ENCODE peak calls at places on chromosomes 5 and 9, in six cellular contexts. R is GM12892, P is K562, W is H1, G is HepG2, J is GM12878. C is an unnamed sample.

GRCh38 chr5:4837489-4838058 is 302.6 kb upstream of the ADAMTS16 start:
- DNase-seq in R (no peak), P (no peak), W (no peak), G (no peak), J (no peak), C (no peak)

GRCh38 chr5:138240690-138241385 is 27.7 kb upstream of the CDC23 start:
- DNase-seq in R (no peak), P (no peak), W (no peak), G (no peak), J (no peak), C (no peak)

GRCh38 chr5:38466444-38467189 is 89.8 kb downstream of the LIFR start:
- DNase-seq in R (no peak), P (peak), W (no peak), G (no peak), J (no peak), C (no peak)

GRCh38 chr9:69174645-69175487 is 789 bp downstream of the TJP2 start:
- DNase-seq in R (peak), P (no peak), W (no peak), G (peak), J (peak), C (peak)

GRCh38 chr5:80408475-80408875 is 611 bp downstream of the ZFYVE16 start:
- DNase-seq in R (no peak), P (peak), W (no peak), G (peak), J (no peak), C (peak)

GRCh38 chr9:487429-487828 is 272.8 kb downstream of the DOCK8 start:
- DNase-seq in R (no peak), P (no peak), W (no peak), G (no peak), J (no peak), C (no peak)

GRCh38 chr5:55568629-55569512 is 34.1 kb upstream of the PLPP1 start:
- DNase-seq in R (no peak), P (no peak), W (no peak), G (no peak), J (no peak), C (no peak)

GRCh38 chr5:181053760-181054122 is 13.7 kb downstream of the BTNL9 start:
- DNase-seq in R (no peak), P (no peak), W (no peak), G (no peak), J (no peak), C (no peak)

GRCh38 chr5:64509798-64510197 is 4.0 kb downstream of the RGS7BP start:
- DNase-seq in R (no peak), P (no peak), W (no peak), G (no peak), J (no peak), C (no peak)

GRCh38 chr5:151020304-151021031 is at the start of gene GPX3:
- DNase-seq in R (peak), P (no peak), W (peak), G (peak), J (no peak), C (peak)

GRCh38 chr5:96993760-96994159 is 57.9 kb downstream of the LNPEP start:
- DNase-seq in R (no peak), P (no peak), W (no peak), G (no peak), J (no peak), C (no peak)

GRCh38 chr9:104143554-104143919 is 49.4 kb downstream of the SMC2 start:
- DNase-seq in R (no peak), P (no peak), W (no peak), G (no peak), J (no peak), C (no peak)

GRCh38 chr9:135015986-135016640 is 71.4 kb upstream of the OLFM1 start:
- DNase-seq in R (no peak), P (no peak), W (no peak), G (no peak), J (no peak), C (no peak)

GRCh38 chr5:180632768-180633167 is 16.6 kb downstream of the FLT4 start:
- DNase-seq in R (no peak), P (no peak), W (no peak), G (no peak), J (no peak), C (no peak)

GRCh38 chr9:5418481-5418880 is 19.2 kb downstream of the PLGRKT start:
- DNase-seq in R (no peak), P (no peak), W (no peak), G (no peak), J (no peak), C (no peak)

DNA sequence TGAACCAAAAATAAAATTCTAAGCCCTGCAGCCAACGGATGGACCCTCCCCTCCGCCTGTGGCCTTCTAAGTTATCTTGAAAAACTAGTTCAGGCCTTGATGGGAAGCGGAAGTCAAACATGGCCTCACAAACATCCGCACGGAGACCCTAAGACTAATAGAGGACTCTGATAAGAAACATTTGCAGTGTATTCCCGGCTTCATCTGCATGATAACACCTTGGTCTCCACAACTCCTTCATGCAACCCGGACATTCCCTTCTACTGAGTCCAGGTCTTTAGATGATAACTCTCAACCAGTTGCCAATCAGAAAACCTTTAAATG is 770 bp upstream of the DAP start:
- DNase-seq in R (no peak), P (no peak), W (no peak), G (no peak), J (no peak), C (no peak)
- TF ChIP-seq POLR2A in R (no peak), P (no peak), W (no peak), G (no peak), J (no peak), C (peak)

GRCh38 chr9:122816163-122816867 is 12.1 kb downstream of the PDCL start:
- DNase-seq in R (no peak), P (no peak), W (no peak), G (no peak), J (no peak), C (no peak)

GRCh38 chr9:122812736-122813135 is 12.8 kb downstream of the OR1K1 start:
- DNase-seq in R (no peak), P (no peak), W (no peak), G (no peak), J (no peak), C (no peak)

GRCh38 chr9:122815544-122815943 is 12.8 kb downstream of the PDCL start:
- DNase-seq in R (no peak), P (no peak), W (no peak), G (no peak), J (no peak), C (no peak)

GRCh38 chr9:122810306-122810946 is 10.5 kb downstream of the OR1K1 start:
- DNase-seq in R (peak), P (peak), W (peak), G (peak), J (peak), C (peak)

GRCh38 chr9:122814545-122814944 is 13.8 kb downstream of the PDCL start:
- DNase-seq in R (no peak), P (no peak), W (no peak), G (no peak), J (no peak), C (no peak)
- TF ChIP-seq TAF1 in R (no peak), P (no peak), W (no peak), G (no peak), J (no peak), C (no peak)

GRCh38 chr5:145683426-145683825 is 151.7 kb downstream of the PRELID2 start:
- DNase-seq in R (no peak), P (no peak), W (no peak), G (no peak), J (no peak), C (no peak)

GRCh38 chr5:145685417-145685816 is 149.7 kb downstream of the PRELID2 start:
- DNase-seq in R (no peak), P (no peak), W (no peak), G (no peak), J (no peak), C (no peak)

GRCh38 chr5:145682197-145682895 is 152.8 kb downstream of the PRELID2 start:
- DNase-seq in R (no peak), P (no peak), W (no peak), G (no peak), J (no peak), C (no peak)

GRCh38 chr5:145689235-145689634 is 145.9 kb downstream of the PRELID2 start:
- DNase-seq in R (no peak), P (no peak), W (no peak), G (no peak), J (peak), C (no peak)

GRCh38 chr5:145687943-145688342 is 147.2 kb downstream of the PRELID2 start:
- DNase-seq in R (no peak), P (no peak), W (no peak), G (no peak), J (no peak), C (no peak)
- TF ChIP-seq POLR2A in R (no peak), P (no peak), W (no peak), G (no peak), J (no peak), C (no peak)

GRCh38 chr9:87614402-87614801 is 111.5 kb upstream of the CTSL start:
- DNase-seq in R (no peak), P (no peak), W (no peak), G (no peak), J (no peak), C (no peak)
- TF ChIP-seq TAF1 in R (no peak), P (no peak), W (no peak), G (no peak), J (no peak), C (no peak)

DNA sequence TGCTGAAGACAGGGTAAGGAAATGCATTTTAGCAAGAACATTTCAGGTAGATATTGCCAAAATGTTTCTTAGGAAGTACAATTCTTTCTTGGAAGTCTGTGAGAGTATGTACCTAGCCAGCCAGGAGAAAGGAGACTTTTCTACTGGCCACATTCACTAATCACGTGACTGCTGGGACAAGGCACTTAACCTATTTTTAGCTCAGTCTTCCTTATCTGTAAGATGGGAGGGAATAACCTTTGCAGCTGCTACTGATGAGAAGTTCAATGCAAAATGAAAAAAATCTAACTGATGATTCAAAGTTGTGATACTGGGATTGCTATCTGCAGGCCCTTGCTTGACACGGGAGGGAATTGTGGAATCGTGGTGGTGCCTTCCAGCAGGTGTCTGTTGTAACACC is 42.6 kb upstream of the SLC28A3 start:
- DNase-seq in R (no peak), P (no peak), W (no peak), G (no peak), J (no peak), C (no peak)
- TF ChIP-seq POLR2A in R (no peak), P (no peak), W (no peak), G (no peak), J (no peak), C (no peak)

GRCh38 chr5:34833090-34833489 is 5.9 kb upstream of the TTC23L start:
- DNase-seq in R (no peak), P (no peak), W (no peak), G (no peak), J (no peak), C (no peak)

GRCh38 chr5:34833991-34834793 is 4.8 kb upstream of the TTC23L start:
- DNase-seq in R (no peak), P (no peak), W (no peak), G (no peak), J (no peak), C (no peak)

GRCh38 chr5:34831328-34831727 is 7.6 kb upstream of the TTC23L start:
- DNase-seq in R (no peak), P (no peak), W (no peak), G (no peak), J (no peak), C (no peak)

GRCh38 chr5:34834794-34835089 is 4.2 kb upstream of the TTC23L start:
- DNase-seq in R (no peak), P (no peak), W (no peak), G (no peak), J (no peak), C (no peak)

DNA sequence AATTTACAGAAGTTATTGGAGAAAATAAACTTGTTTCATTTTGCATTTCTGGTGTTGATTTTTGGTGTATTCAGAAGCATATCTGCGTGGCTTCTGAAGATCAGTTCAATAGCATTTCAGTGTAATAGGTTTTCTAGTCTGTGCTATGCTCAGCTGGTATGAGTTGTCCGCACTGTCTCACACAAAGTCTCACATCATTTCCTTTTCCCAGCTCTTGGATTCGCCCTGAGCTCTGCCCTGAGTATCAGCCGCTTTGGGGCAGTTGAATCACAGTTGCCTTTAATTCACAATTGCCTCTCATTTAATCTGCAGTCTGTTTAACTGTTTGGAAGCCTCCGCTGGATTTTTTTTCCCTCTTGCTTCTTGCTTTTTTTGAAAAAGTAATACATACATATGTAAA is 6.4 kb upstream of the TTC23L start:
- DNase-seq in R (no peak), P (no peak), W (no peak), G (no peak), J (no peak), C (no peak)
- TF ChIP-seq TAF1 in R (no peak), P (no peak), W (no peak), G (no peak), J (no peak), C (no peak)

DNA sequence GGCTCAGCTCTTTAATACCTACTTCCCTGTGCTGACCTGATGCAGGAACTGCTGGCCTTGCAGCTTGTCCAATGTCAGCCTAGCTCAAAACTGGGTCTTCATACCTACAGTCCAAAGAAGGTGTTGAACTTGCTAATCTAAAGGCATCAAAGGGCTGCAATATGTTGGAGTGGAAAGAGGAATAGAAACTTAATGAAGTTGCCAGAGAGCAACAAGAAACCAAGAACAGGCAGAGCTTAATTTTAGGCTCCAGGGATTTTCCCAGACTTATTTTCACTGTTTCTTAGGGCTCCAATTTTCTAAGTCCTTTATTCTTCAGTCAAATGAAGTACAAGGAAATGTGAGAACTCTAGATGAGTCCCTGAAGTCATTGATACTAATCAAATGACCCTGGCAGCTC is 17.6 kb upstream of the ERCC6L2 start:
- DNase-seq in R (no peak), P (no peak), W (no peak), G (no peak), J (peak), C (no peak)
- TF ChIP-seq POLR2A in R (peak), P (no peak), W (no peak), G (no peak), J (no peak), C (no peak)

GRCh38 chr9:112173489-112174222 is 1.4 kb downstream of the SUSD1 start:
- DNase-seq in R (no peak), P (no peak), W (no peak), G (no peak), J (no peak), C (no peak)
- TF ChIP-seq TAF1 in R (no peak), P (no peak), W (no peak), G (no peak), J (no peak), C (no peak)

C was measured in GM12891.